ENCODE peak calls at places on chromosomes 1 and 21, in four cellular contexts. K is K562, V is GM12878, A is HepG2. Q is an unnamed sample.

GRCh38 chr1:93448983-93449805 is 1.3 kb downstream of the FNBP1L start:
- DNase-seq in K (no peak), V (no peak), A (peak), Q (peak)

GRCh38 chr1:21681426-21681825 is 12.3 kb upstream of the RAP1GAP start:
- DNase-seq in K (no peak), V (no peak), A (no peak), Q (no peak)

GRCh38 chr1:156995412-156995811 is 50.1 kb downstream of the ARHGEF11 start:
- DNase-seq in K (no peak), V (no peak), A (no peak), Q (no peak)

GRCh38 chr1:58858344-58858673 is 74.5 kb upstream of the JUN start:
- DNase-seq in K (peak), V (peak), A (peak), Q (no peak)

GRCh38 chr1:23980725-23981063 is 567 bp upstream of the SRSF10 start:
- DNase-seq in K (peak), V (no peak), A (no peak), Q (no peak)

GRCh38 chr21:46295996-46296752 is 10.0 kb downstream of the YBEY start:
- DNase-seq in K (peak), V (no peak), A (peak), Q (no peak)

GRCh38 chr1:95627244-95627643 is 393.2 kb downstream of the RWDD3 start:
- DNase-seq in K (peak), V (no peak), A (no peak), Q (no peak)

GRCh38 chr1:79042117-79042516 is 35.6 kb upstream of the ADGRL4 start:
- DNase-seq in K (no peak), V (peak), A (no peak), Q (no peak)

GRCh38 chr1:47030170-47030805 is 6.8 kb downstream of the CYP4X1 start:
- DNase-seq in K (no peak), V (no peak), A (no peak), Q (no peak)

GRCh38 chr1:119372493-119373086 is 4.0 kb downstream of the HAO2 start:
- DNase-seq in K (peak), V (no peak), A (peak), Q (peak)

GRCh38 chr1:28190996-28191645 is 14.6 kb upstream of the PTAFR start:
- DNase-seq in K (peak), V (no peak), A (no peak), Q (no peak)

GRCh38 chr1:6093611-6094010 is 47.9 kb downstream of the KCNAB2 start:
- DNase-seq in K (no peak), V (no peak), A (no peak), Q (no peak)

GRCh38 chr1:155006601-155007101 is 4.0 kb downstream of the ZBTB7B start:
- DNase-seq in K (no peak), V (no peak), A (no peak), Q (no peak)

GRCh38 chr1:86687595-86687994 is 16.8 kb upstream of the SH3GLB1 start:
- DNase-seq in K (no peak), V (no peak), A (no peak), Q (no peak)

GRCh38 chr21:44000360-44000759 is 11.7 kb upstream of the TRAPPC10 start:
- DNase-seq in K (no peak), V (no peak), A (no peak), Q (no peak)

GRCh38 chr1:43143441-43143888 is 28.6 kb downstream of the EBNA1BP2 start:
- DNase-seq in K (peak), V (no peak), A (no peak), Q (no peak)

GRCh38 chr1:106944721-106945120 is 111.8 kb upstream of the PRMT6 start:
- DNase-seq in K (no peak), V (no peak), A (peak), Q (no peak)

GRCh38 chr1:30262158-30262557 is 461.2 kb downstream of the MATN1 start:
- DNase-seq in K (no peak), V (no peak), A (no peak), Q (no peak)

GRCh38 chr1:82464362-82464931 is 663.7 kb downstream of the ADGRL2 start:
- DNase-seq in K (no peak), V (no peak), A (no peak), Q (no peak)

GRCh38 chr1:2528016-2528415 is 1.6 kb upstream of the PANK4 start:
- DNase-seq in K (peak), V (no peak), A (no peak), Q (no peak)

GRCh38 chr1:170533331-170533730 is 1.4 kb downstream of the GORAB start:
- DNase-seq in K (peak), V (no peak), A (no peak), Q (no peak)

GRCh38 chr1:4796161-4796998 is 142.0 kb downstream of the AJAP1 start:
- DNase-seq in K (no peak), V (peak), A (no peak), Q (no peak)

GRCh38 chr1:29671446-29671845 is 435.1 kb downstream of the PTPRU start:
- DNase-seq in K (peak), V (no peak), A (no peak), Q (no peak)

GRCh38 chr1:25820247-25821111 is 725 bp downstream of the MTFR1L start:
- DNase-seq in K (peak), V (peak), A (peak), Q (peak)

GRCh38 chr1:145845144-145845513 is 301 bp upstream of the NUDT17 start:
- DNase-seq in K (peak), V (peak), A (no peak), Q (no peak)

GRCh38 chr1:240284656-240285427 is 193.2 kb downstream of the FMN2 start:
- DNase-seq in K (no peak), V (no peak), A (no peak), Q (no peak)

GRCh38 chr1:218499021-218499691 is 154.0 kb downstream of the TGFB2 start:
- DNase-seq in K (no peak), V (no peak), A (no peak), Q (peak)

GRCh38 chr1:154318386-154318785 is 2.5 kb upstream of the AQP10 start:
- DNase-seq in K (no peak), V (no peak), A (no peak), Q (no peak)

DNA sequence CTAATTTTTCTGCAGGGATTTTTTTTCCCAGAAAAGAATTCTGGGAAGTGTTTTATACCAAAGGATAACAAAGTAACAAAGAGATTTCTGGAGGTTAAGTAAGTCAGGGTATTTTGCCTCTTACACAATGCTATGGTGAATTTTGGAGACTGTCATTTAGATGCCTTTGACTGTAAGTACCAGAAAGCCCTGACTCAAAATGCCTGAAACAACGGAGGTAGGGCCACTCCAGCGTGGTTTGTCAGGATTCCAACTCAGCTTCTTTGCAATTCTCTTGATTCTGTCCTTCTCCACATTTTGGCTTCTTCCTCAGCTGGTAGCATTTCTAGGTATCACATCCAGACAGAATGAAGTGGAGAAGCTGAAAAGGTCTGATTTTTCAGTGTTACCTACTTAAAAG is 106.5 kb downstream of the UCHL5 start:
- DNase-seq in K (no peak), V (no peak), A (no peak), Q (no peak)
- TF ChIP-seq CHD2 in K (no peak), V (no peak), A (no peak), Q (no peak)

GRCh38 chr21:34367320-34367935 is 3.6 kb downstream of the KCNE2 start:
- DNase-seq in K (peak), V (no peak), A (peak), Q (peak)
- TF ChIP-seq SMC3 in K (peak), V (peak), A (peak), Q (peak)

GRCh38 chr1:48079096-48079495 is 81.9 kb upstream of the TRABD2B start:
- DNase-seq in K (no peak), V (no peak), A (no peak), Q (no peak)

GRCh38 chr1:48082271-48082925 is 85.2 kb upstream of the TRABD2B start:
- DNase-seq in K (no peak), V (no peak), A (no peak), Q (no peak)

GRCh38 chr1:48077860-48078259 is 80.7 kb upstream of the TRABD2B start:
- DNase-seq in K (no peak), V (no peak), A (no peak), Q (no peak)

GRCh38 chr1:48084826-48085225 is 87.6 kb upstream of the TRABD2B start:
- DNase-seq in K (no peak), V (no peak), A (no peak), Q (no peak)

DNA sequence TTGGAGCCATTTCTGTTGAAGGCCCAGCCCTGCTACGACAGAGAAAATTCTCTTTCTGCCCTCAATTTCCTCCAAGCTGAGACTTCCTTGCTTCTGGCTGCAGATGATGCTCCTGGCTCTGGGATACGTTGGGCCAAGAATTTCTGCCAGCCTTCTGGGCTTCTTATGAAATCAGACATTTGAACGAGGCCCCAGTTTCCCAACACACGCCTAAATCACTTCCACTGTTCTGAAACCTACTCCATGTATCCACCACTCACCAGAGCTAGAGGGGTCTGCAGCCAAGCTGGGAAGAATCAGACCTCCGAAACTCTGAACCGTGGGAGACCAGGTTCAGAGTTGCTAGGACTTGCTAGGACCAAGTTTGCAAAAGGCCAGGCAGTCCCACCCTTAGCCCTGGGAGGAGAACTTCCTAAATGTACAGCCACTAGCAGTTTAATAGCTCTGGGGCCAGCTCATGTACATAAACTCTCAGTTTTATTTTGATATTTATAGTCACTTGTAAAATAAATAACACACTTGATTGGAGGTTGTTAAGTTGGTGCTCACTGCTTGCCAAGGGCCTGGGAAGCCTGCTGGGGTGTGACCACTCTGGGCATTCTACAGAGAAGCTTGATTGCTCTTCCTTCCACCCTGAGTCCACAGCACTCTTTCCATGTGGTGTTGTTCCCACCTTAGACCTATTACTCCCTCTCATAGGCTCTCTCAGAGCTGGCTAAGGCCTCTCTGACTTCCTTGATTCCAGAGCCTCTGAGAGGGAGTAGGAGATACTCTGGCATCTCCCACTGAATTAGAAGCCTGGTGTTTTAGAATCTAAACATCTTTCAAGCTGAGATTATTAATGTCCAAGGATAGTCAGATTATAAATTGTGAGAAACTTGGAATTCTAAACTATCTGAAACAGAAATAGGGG is 83.4 kb upstream of the TRABD2B start:
- DNase-seq in K (no peak), V (no peak), A (no peak), Q (no peak)
- TF ChIP-seq CHD2 in K (no peak), V (no peak), A (no peak), Q (no peak)

DNA sequence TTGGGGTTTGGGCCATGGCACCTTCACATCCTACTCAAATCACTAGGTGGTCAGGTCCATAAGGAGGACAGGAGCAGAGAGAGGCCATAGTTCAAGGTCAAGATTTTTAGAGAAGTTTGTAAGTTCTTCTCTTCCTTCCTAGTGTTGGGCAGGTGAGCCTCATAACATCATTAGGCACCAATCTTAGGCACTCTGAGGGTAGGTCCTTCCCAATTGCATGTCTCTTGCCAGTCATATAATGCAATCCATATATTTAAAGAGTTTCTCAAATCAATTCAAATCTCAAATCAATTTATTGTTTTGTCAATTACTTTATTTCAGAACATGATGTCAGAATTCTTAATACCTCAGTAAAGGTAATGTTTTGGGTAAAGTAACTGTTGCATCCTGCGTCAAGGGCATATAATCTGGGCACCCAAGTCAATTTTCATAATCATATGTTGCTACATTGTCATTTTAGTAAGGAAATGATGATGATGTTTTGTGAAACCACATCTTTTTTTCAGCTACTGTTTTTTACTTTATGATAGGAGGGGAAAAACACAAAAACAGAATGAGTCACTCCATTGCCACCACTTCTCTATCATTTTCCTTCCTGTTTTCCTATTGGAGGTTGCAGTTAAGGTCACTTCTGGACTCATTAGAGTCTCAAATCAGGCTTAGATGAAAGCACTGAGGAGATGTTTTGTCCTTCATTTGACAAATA is 122.7 kb downstream of the UCHL5 start:
- DNase-seq in K (no peak), V (no peak), A (no peak), Q (no peak)
- TF ChIP-seq SMC3 in K (no peak), V (no peak), A (no peak), Q (no peak)

GRCh38 chr1:160376525-160377131 is 9.8 kb downstream of the NHLH1 start:
- DNase-seq in K (peak), V (peak), A (peak), Q (peak)
- TF ChIP-seq CHD2 in K (no peak), V (no peak), A (no peak), Q (no peak)

DNA sequence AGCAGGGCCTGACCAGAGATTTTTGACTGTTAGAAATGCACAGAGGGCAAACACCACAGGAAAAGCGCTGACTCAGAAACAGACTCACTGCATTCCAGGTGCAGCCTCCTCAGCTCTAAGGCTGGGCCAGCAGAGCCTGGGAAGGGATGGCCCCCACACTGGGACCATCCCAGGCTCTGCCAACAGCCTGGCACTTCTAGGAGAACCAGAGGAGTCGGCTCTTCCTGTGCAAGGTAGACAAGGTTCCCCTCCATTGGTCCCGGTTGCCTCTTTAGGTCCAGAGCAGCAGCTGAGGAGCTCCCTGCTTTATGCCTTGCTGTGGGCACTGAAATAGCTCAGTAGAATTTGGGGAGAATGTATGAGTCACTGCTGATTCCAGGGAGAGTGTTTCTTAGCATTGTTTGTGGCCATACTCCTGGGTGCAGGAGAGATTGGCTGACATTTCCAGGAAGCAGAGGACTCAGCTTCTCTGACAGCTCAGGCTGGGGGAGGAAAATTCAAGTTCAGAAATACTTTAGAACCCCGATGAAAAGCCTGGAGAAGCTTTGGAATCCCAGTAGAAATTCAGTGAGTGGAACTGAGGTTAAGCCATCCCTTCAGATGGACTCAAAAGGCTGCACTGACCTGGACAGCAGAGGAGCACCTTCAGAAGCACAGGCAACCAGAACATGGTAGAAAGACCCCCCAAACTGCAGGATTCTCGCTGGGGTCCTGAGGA is 19.7 kb downstream of the PRAMEF1 start:
- DNase-seq in K (peak), V (no peak), A (no peak), Q (no peak)
- TF ChIP-seq SMC3 in K (no peak), V (no peak), A (no peak), Q (no peak)

DNA sequence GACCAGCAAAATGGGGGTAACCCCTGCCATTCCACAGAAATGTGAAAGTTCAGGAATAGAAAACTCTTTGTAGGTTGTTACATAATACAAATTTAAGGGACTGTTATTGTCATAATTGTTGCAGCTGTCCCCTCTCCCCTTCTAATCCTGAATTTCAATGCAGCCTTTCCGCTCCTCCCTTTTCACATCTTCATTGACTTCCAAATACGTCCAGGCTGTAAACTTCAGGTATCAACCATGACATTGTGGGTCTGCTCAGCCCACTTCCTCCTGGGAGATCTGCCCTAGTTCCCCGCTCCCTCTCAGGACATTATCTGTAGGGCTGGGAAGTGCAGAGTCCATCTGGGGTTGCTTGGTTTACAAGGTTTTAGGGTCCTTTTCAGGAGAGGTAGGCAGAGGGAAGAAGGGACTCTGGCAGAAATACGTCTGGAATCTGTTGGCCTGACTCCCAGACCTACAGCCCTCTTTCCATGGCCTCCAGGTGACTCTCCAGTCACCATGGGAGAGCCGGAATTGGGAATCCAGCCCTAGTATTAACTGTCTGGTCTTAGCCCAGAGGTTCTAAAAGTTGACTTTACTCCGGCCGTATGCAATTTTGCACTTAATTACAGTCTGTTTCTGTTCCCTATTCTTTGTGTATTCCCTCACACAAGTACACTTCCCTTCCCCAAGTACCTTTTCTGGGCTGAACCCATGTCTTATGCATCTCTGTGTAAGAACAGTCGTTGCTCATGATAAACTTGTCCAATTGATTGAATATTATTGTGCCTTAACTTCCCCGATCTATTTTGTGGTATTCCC is 4.7 kb upstream of the DENND2D start:
- DNase-seq in K (no peak), V (no peak), A (no peak), Q (no peak)
- TF ChIP-seq CHD2 in K (no peak), V (no peak), A (no peak), Q (no peak)

GRCh38 chr1:11391891-11392290 is 87.1 kb upstream of the DISP3 start:
- DNase-seq in K (no peak), V (no peak), A (no peak), Q (no peak)
- TF ChIP-seq SMC3 in K (no peak), V (no peak), A (no peak), Q (no peak)

GRCh38 chr1:230306158-230306557 is 120.0 kb downstream of the PGBD5 start:
- DNase-seq in K (no peak), V (no peak), A (no peak), Q (no peak)
- TF ChIP-seq CHD2 in K (no peak), V (no peak), A (no peak), Q (no peak)

DNA sequence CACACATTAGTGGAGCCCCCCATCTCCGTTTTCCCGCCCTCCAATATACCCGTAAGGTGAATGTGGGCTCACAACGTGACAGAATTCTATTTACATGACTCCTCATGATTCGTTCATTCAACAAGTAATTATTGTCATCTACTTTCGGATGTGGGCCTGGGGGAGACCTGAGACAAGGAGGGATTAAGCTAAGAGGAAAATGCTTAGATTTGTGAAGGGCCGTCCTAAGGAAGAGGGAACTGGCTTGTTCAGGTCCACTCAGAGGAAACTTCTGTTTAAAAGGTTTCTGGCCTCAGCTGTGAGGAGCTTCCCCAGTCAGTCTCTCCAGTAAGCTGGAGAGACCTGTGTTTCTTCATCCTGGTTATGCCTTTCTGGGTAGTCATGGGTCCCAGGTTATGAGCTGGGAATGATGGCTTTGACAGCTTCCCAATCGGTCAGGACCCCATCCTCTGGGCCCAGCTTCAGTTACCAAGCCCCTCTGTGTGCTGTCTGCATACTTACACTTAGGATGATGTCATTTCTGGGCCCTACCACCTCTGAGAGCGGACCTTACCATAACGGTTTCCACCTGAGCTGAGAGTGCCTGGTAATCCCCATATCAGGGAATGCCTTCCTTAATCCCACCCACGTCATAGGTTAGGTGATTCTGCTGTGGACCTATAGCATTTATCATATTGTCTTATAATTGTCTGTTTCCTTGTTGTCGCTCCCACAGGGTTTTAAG is 687 bp upstream of the ERI3 start:
- DNase-seq in K (peak), V (no peak), A (no peak), Q (no peak)
- TF ChIP-seq SMC3 in K (no peak), V (no peak), A (no peak), Q (no peak)

Q was measured in A549.